ENCODE peak calls at places on chromosomes 12 and 14, in nine cellular contexts. W, K, G, Q, C, Y, B, E and Z are unnamed samples.

GRCh38 chr14:76998777-76999366 is 29.6 kb downstream of the IRF2BPL start:
- DNase-seq in E (no peak), Q (no peak), C (no peak), K (peak; percentile 72), B (no peak), W (no peak), G (no peak), Y (no peak), Z (no peak)

GRCh38 chr12:51028126-51028810 is 2.1 kb upstream of the SLC11A2 start:
- DNase-seq in K (peak; percentile 60), G (peak; percentile 24), C (peak; percentile 56), Q (peak; percentile 57), W (peak; percentile 65), E (no peak), B (peak; percentile 85), Y (peak; percentile 83), Z (no peak)

GRCh38 chr14:95470942-95471499 is 45.4 kb downstream of the SYNE3 start:
- DNase-seq in E (no peak), K (no peak), Y (no peak), G (no peak), B (no peak), C (no peak), Q (no peak), W (no peak), Z (no peak)

GRCh38 chr12:124548854-124549378 is 18.5 kb downstream of the NCOR2 start:
- DNase-seq in C (no peak), Q (no peak), G (peak; percentile 77), Y (no peak), W (no peak), E (no peak), K (peak; percentile 53), B (no peak), Z (no peak)

GRCh38 chr12:39188689-39189088 is 254.2 kb downstream of the KIF21A start:
- DNase-seq in C (no peak), G (no peak), K (no peak), Y (no peak), B (no peak), Q (no peak), W (no peak), E (no peak), Z (no peak)

GRCh38 chr12:110065540-110065939 is 17.2 kb upstream of the C12orf76 start:
- DNase-seq in Q (no peak), K (no peak), G (no peak), C (peak; percentile 48), B (no peak), W (no peak), E (no peak), Y (no peak), Z (no peak)

GRCh38 chr12:54299515-54300266 is 1.1 kb downstream of the NFE2 start:
- DNase-seq in W (no peak), Y (no peak), K (no peak), Q (no peak), G (peak; percentile 40), B (no peak), E (no peak), C (no peak), Z (no peak)

GRCh38 chr12:6285532-6286306 is 24.8 kb upstream of the PLEKHG6 start:
- DNase-seq in Y (no peak), Q (no peak), W (no peak), G (no peak), B (no peak), C (no peak), E (no peak), K (no peak), Z (peak; percentile 55)

GRCh38 chr12:47112679-47113078 is 32.9 kb upstream of the AMIGO2 start:
- DNase-seq in C (no peak), E (no peak), W (no peak), B (no peak), G (no peak), Q (no peak), Y (no peak), K (no peak), Z (no peak)

GRCh38 chr12:114015851-114016250 is 49.7 kb upstream of the RBM19 start:
- DNase-seq in B (no peak), G (no peak), Q (no peak), E (no peak), K (no peak), W (no peak), Y (no peak), C (no peak), Z (no peak)

GRCh38 chr12:14901228-14901562 is 15.5 kb upstream of the MGP start:
- DNase-seq in Q (no peak), Y (no peak), G (no peak), W (no peak), K (no peak), B (peak; percentile 17), E (no peak), C (no peak), Z (no peak)

GRCh38 chr14:39492267-39492666 is 60.0 kb upstream of the FBXO33 start:
- DNase-seq in Y (no peak), G (peak; percentile 51), Q (peak; percentile 78), B (peak; percentile 14), W (peak; percentile 25), E (no peak), K (no peak), C (no peak), Z (peak; percentile 6)

GRCh38 chr12:47066278-47067048 is 13.0 kb upstream of the PCED1B start:
- DNase-seq in W (no peak), E (no peak), B (no peak), K (no peak), Y (no peak), Q (no peak), C (no peak), G (no peak), Z (no peak)

GRCh38 chr12:19496249-19497208 is 57.2 kb downstream of the AEBP2 start:
- DNase-seq in K (no peak), C (no peak), Q (no peak), E (no peak), Y (no peak), G (no peak), B (no peak), W (no peak), Z (no peak)

GRCh38 chr14:91315844-91316267 is 71.4 kb upstream of the GPR68 start:
- DNase-seq in G (no peak), C (peak; percentile 96), W (no peak), Y (peak; percentile 11), E (peak; percentile 84), Q (peak; percentile 55), B (no peak), K (no peak), Z (no peak)

GRCh38 chr14:104931771-104932675 is 7.3 kb downstream of the PLD4 start:
- DNase-seq in Y (no peak), E (no peak), Q (no peak), C (no peak), G (no peak), W (no peak), K (no peak), B (no peak), Z (no peak)

GRCh38 chr12:54304187-54304810 is 3.5 kb upstream of the NFE2 start:
- DNase-seq in K (peak; percentile 75), C (no peak), W (peak; percentile 79), Y (peak; percentile 99), Q (no peak), B (peak; percentile 58), G (peak; percentile 82), E (no peak), Z (peak; percentile 71)

GRCh38 chr14:52351561-52352491 is 37.7 kb downstream of the PTGER2 start:
- DNase-seq in Y (no peak), E (peak; percentile 23), C (peak; percentile 49), K (no peak), Q (no peak), B (peak; percentile 75), W (no peak), G (peak; percentile 46), Z (no peak)

GRCh38 chr12:15602051-15602672 is 187.0 kb downstream of the EPS8 start:
- DNase-seq in B (no peak), Y (no peak), W (no peak), G (no peak), C (no peak), E (no peak), K (no peak), Q (no peak), Z (no peak)

GRCh38 chr12:69099201-69099837 is 140.1 kb upstream of the CPSF6 start:
- DNase-seq in K (no peak), E (no peak), B (no peak), G (no peak), C (no peak), Q (no peak), Y (no peak), W (no peak), Z (no peak)

GRCh38 chr12:47818701-47819543 is 781 bp downstream of the HDAC7 start:
- DNase-seq in E (peak; percentile 50), C (peak; percentile 50), Q (no peak), K (no peak), Y (no peak), W (no peak), G (peak; percentile 52), B (peak; percentile 65), Z (peak; percentile 59)

GRCh38 chr12:114092981-114093380 is 126.9 kb upstream of the RBM19 start:
- DNase-seq in B (no peak), Q (no peak), E (no peak), Y (no peak), K (no peak), C (no peak), G (peak; percentile 59), W (no peak), Z (no peak)